ENCODE peak calls at places on chromosomes 2 and 18, in six cellular contexts. U is uterus, S is M059J, J is HFF-Myc, B is NCI-H1417, D is NCI-H748 treated with DMSO at 0.1 percent for 48 hours. Y is an unnamed sample.

GRCh38 chr2:167675906-167676305 is 571.5 kb downstream of the STK39 start:
- DNase-seq in U (no peak), S (no peak), J (no peak), B (no peak), D (no peak), Y (no peak)

GRCh38 chr2:47076126-47076506 is 79.0 kb downstream of the STPG4 start:
- DNase-seq in U (no peak), S (no peak), J (no peak), B (no peak), D (no peak), Y (no peak)

GRCh38 chr18:12767580-12768155 is 64.8 kb downstream of the PSMG2 start:
- DNase-seq in U (no peak), S (no peak), J (no peak), B (no peak), D (no peak), Y (no peak)

GRCh38 chr18:853471-853870 is 41.4 kb upstream of the YES1 start:
- DNase-seq in U (no peak), S (peak), J (no peak), B (no peak), D (no peak), Y (no peak)

GRCh38 chr2:95297639-95298395 is 670 bp downstream of the KCNIP3 start:
- DNase-seq in U (no peak), S (no peak), J (no peak), B (no peak), D (no peak), Y (no peak)

GRCh38 chr2:215879977-215880940 is 133.1 kb downstream of the MREG start:
- DNase-seq in U (no peak), S (peak), J (no peak), B (no peak), D (no peak), Y (no peak)

GRCh38 chr2:15357186-15357585 is 203.9 kb downstream of the NBAS start:
- DNase-seq in U (no peak), S (no peak), J (no peak), B (no peak), D (no peak), Y (no peak)

GRCh38 chr2:146818122-146818521 is 1026.7 kb upstream of the ACVR2A start:
- DNase-seq in U (no peak), S (no peak), J (no peak), B (no peak), D (no peak), Y (no peak)

GRCh38 chr2:201484805-201485204 is 33.3 kb downstream of the STRADB start:
- DNase-seq in U (no peak), S (no peak), J (peak), B (no peak), D (no peak), Y (no peak)

GRCh38 chr2:3659447-3660432 is 1.7 kb downstream of the ALLC start:
- DNase-seq in U (no peak), S (no peak), J (no peak), B (peak), D (no peak), Y (peak)

GRCh38 chr2:18440141-18440605 is 120.3 kb downstream of the RDH14 start:
- DNase-seq in U (peak), S (peak), J (no peak), B (no peak), D (no peak), Y (no peak)

GRCh38 chr18:68484241-68484640 is 230.7 kb downstream of the TMX3 start:
- DNase-seq in U (no peak), S (peak), J (no peak), B (no peak), D (no peak), Y (no peak)

GRCh38 chr2:202112041-202112440 is 39.0 kb downstream of the KIAA2012 start:
- DNase-seq in U (no peak), S (no peak), J (no peak), B (no peak), D (no peak), Y (no peak)

GRCh38 chr2:75055820-75056675 is 97.6 kb downstream of the POLE4 start:
- DNase-seq in U (no peak), S (peak), J (no peak), B (no peak), D (no peak), Y (no peak)

GRCh38 chr2:30652271-30652910 is 154.9 kb downstream of the CAPN13 start:
- DNase-seq in U (no peak), S (peak), J (no peak), B (no peak), D (no peak), Y (no peak)

GRCh38 chr2:109726666-109727270 is 67.3 kb upstream of the RGPD5 start:
- DNase-seq in U (no peak), S (no peak), J (no peak), B (no peak), D (no peak), Y (no peak)